ENCODE peak calls at places on chromosomes 5 and 9, in seven cellular contexts. R, G, P, U, K, F and M are unnamed samples. For H3K4me1, the result is how much of the 10 kb centered on the place peaks cover.

GRCh38 chr9:78363221-78363620 is 66.3 kb downstream of the PSAT1 start:
- DNase-seq in R (no peak), G (no peak), P (no peak), U (no peak), K (no peak), F (no peak), M (no peak)

GRCh38 chr5:84119252-84119651 is 265.4 kb downstream of the EDIL3 start:
- DNase-seq in R (no peak), G (no peak), P (no peak), U (no peak), K (no peak), F (no peak), M (no peak)

GRCh38 chr9:110769667-110770066 is 101.1 kb downstream of the MUSK start:
- DNase-seq in R (no peak), G (no peak), P (no peak), U (no peak), K (no peak), F (no peak), M (no peak)

GRCh38 chr5:34657550-34657921 is 1.4 kb downstream of the RAI14 start:
- DNase-seq in R (no peak), G (peak), P (peak), U (no peak), K (no peak), F (peak), M (peak)

GRCh38 chr9:125700791-125701190 is 6.2 kb downstream of the MAPKAP1 start:
- DNase-seq in R (no peak), G (no peak), P (peak), U (peak), K (no peak), F (no peak), M (no peak)

GRCh38 chr5:82745016-82745415 is 332.2 kb downstream of the TMEM167A start:
- DNase-seq in R (no peak), G (no peak), P (no peak), U (no peak), K (no peak), F (no peak), M (no peak)

GRCh38 chr9:113370806-113371325 is 5.9 kb downstream of the HDHD3 start:
- DNase-seq in R (no peak), G (no peak), P (no peak), U (no peak), K (no peak), F (no peak), M (no peak)

GRCh38 chr9:22342489-22343217 is 104.0 kb upstream of the DMRTA1 start:
- DNase-seq in R (no peak), G (no peak), P (peak), U (no peak), K (no peak), F (no peak), M (peak)

GRCh38 chr9:97362777-97363545 is 48.9 kb upstream of the TDRD7 start:
- DNase-seq in R (no peak), G (no peak), P (no peak), U (no peak), K (no peak), F (no peak), M (no peak)

GRCh38 chr5:170216262-170216864 is 16.4 kb upstream of the C5orf58 start:
- DNase-seq in R (no peak), G (no peak), P (peak), U (peak), K (no peak), F (peak), M (peak)

GRCh38 chr9:95003694-95004451 is 277.4 kb downstream of the AOPEP start:
- DNase-seq in R (peak), G (peak), P (peak), U (no peak), K (peak), F (no peak), M (no peak)

GRCh38 chr5:150787659-150788058 is 9.1 kb downstream of the SMIM3 start:
- DNase-seq in R (no peak), G (no peak), P (no peak), U (no peak), K (no peak), F (no peak), M (peak)

GRCh38 chr5:140868721-140869554 is at the start of gene PCDHA11:
- DNase-seq in R (no peak), G (no peak), P (peak), U (no peak), K (no peak), F (peak), M (peak)

GRCh38 chr9:133732351-133733073 is 5.6 kb downstream of the SARDH start:
- DNase-seq in R (no peak), G (no peak), P (no peak), U (no peak), K (no peak), F (no peak), M (no peak)

GRCh38 chr5:39501403-39501802 is 76.6 kb upstream of the DAB2 start:
- DNase-seq in R (peak), G (no peak), P (no peak), U (no peak), K (no peak), F (no peak), M (no peak)

GRCh38 chr5:139698461-139699146 is 50.5 kb downstream of the CXXC5 start:
- DNase-seq in R (peak), G (peak), P (peak), U (no peak), K (no peak), F (no peak), M (peak)

GRCh38 chr5:16810503-16810854 is 125.6 kb downstream of the MYO10 start:
- DNase-seq in R (no peak), G (no peak), P (no peak), U (no peak), K (no peak), F (no peak), M (no peak)

GRCh38 chr5:3657364-3658003 is 61.9 kb downstream of the IRX1 start:
- DNase-seq in R (no peak), G (no peak), P (no peak), U (no peak), K (no peak), F (no peak), M (no peak)

GRCh38 chr9:16715404-16715803 is 155.1 kb downstream of the BNC2 start:
- DNase-seq in R (no peak), G (no peak), P (no peak), U (no peak), K (no peak), F (no peak), M (no peak)

GRCh38 chr5:36870399-36871040 is 6.0 kb upstream of the NIPBL start:
- DNase-seq in R (no peak), G (no peak), P (peak), U (no peak), K (no peak), F (peak), M (peak)

GRCh38 chr9:126326228-126327015 is at the start of gene MVB12B:
- DNase-seq in R (peak), G (peak), P (peak), U (no peak), K (peak), F (peak), M (peak)

GRCh38 chr5:36407396-36407795 is 105.7 kb upstream of the RANBP3L start:
- DNase-seq in R (no peak), G (no peak), P (no peak), U (no peak), K (no peak), F (no peak), M (no peak)

GRCh38 chr5:62647241-62647640 is 68.6 kb downstream of the LRRC70 start:
- DNase-seq in R (no peak), G (no peak), P (no peak), U (no peak), K (no peak), F (no peak), M (no peak)

GRCh38 chr5:62649025-62649424 is 70.4 kb downstream of the LRRC70 start:
- DNase-seq in R (no peak), G (no peak), P (peak), U (no peak), K (no peak), F (no peak), M (no peak)

GRCh38 chr5:62645223-62645622 is 66.6 kb downstream of the LRRC70 start:
- DNase-seq in R (no peak), G (no peak), P (no peak), U (no peak), K (no peak), F (no peak), M (no peak)

GRCh38 chr5:62640437-62640836 is 61.8 kb downstream of the LRRC70 start:
- DNase-seq in R (no peak), G (no peak), P (no peak), U (no peak), K (no peak), F (no peak), M (no peak)

GRCh38 chr5:62643556-62644451 is 65.2 kb downstream of the LRRC70 start:
- DNase-seq in R (no peak), G (no peak), P (no peak), U (no peak), K (no peak), F (no peak), M (no peak)
- H3K4me3 ChIP-seq in R (no peak), G (no peak), P (no peak), U (no peak), K (no peak), F (no peak), M (no peak)

GRCh38 chr5:173859315-173860038 is 28.7 kb upstream of the CPEB4 start:
- DNase-seq in R (no peak), G (peak), P (peak), U (no peak), K (no peak), F (no peak), M (no peak)
- H3K4me1 ChIP-seq in R (under half), G (under half), P (under half), U (under half), K (under half), F (under half), M (under half)

GRCh38 chr5:14895301-14895700 is 23.7 kb upstream of the ANKH start:
- DNase-seq in R (no peak), G (no peak), P (no peak), U (no peak), K (no peak), F (no peak), M (no peak)

GRCh38 chr5:14893351-14893750 is 21.8 kb upstream of the ANKH start:
- DNase-seq in R (no peak), G (no peak), P (no peak), U (no peak), K (no peak), F (no peak), M (no peak)

GRCh38 chr5:14896091-14896490 is 24.5 kb upstream of the ANKH start:
- DNase-seq in R (no peak), G (peak), P (no peak), U (no peak), K (no peak), F (no peak), M (no peak)

DNA sequence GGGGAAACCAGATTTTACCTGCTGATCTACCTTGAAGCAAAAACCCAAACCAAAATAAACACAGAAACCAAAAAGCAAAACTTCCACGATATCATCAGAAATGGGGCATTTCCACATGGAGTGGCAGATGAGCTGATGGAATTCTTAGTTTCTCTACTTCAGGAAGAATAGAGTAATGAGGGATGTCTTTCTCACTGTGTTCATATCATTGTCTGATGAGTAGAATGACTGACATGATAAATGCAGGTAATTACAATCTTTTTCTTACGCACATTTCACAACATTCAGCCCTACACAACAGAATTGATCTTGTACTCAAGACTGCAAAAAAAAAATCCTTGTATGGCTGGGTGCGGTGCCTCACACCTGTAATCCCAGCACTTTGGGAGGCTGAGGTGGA is 23.2 kb upstream of the ANKH start:
- DNase-seq in R (no peak), G (no peak), P (no peak), U (no peak), K (no peak), F (no peak), M (no peak)
- H3K4me3 ChIP-seq in R (no peak), G (no peak), P (no peak), U (no peak), K (no peak), F (no peak), M (no peak)

GRCh38 chr5:96124589-96124988 is 162.9 kb upstream of the ELL2 start:
- DNase-seq in R (no peak), G (no peak), P (no peak), U (no peak), K (no peak), F (no peak), M (no peak)
- H3K4me1 ChIP-seq in R (under half), G (under half), P (under half), U (under half), K (under half), F (under half), M (under half)

GRCh38 chr9:98615633-98616032 is 93.1 kb downstream of the GABBR2 start:
- DNase-seq in R (no peak), G (no peak), P (no peak), U (no peak), K (no peak), F (no peak), M (no peak)
- H3K4me3 ChIP-seq in R (no peak), G (no peak), P (no peak), U (no peak), K (no peak), F (no peak), M (no peak)